ENCODE peak calls at places on chromosomes 5 and 9, in seven cellular contexts. S is psoas muscle; U is aorta; W is transverse colon; J is dorsolateral prefrontal cortex; F is AG04450; X is CD8-positive, alpha-beta T cell. O is an unnamed sample.
A peak's percentile ranks its signal among the peaks of the same experiment; 100 is the strongest.

GRCh38 chr5:38258319-38259061 is at the start of gene EGFLAM:
- DNase-seq in S (peak; percentile 17), U (no peak), W (no peak), J (no peak), F (no peak), X (no peak), O (no peak)

GRCh38 chr9:130054428-130054786 is 701 bp downstream of the GPR107 start:
- DNase-seq in S (no peak), U (no peak), W (no peak), J (no peak), F (no peak), X (no peak), O (no peak)

GRCh38 chr9:38338359-38339014 is 54.0 kb upstream of the ALDH1B1 start:
- DNase-seq in S (no peak), U (no peak), W (no peak), J (no peak), F (no peak), X (no peak), O (no peak)

GRCh38 chr9:136943291-136944093 is 1.0 kb downstream of the FBXW5 start:
- DNase-seq in S (no peak), U (peak; percentile 69), W (peak; percentile 43), J (no peak), F (no peak), X (no peak), O (no peak)

GRCh38 chr5:114237766-114238165 is 124.1 kb upstream of the KCNN2 start:
- DNase-seq in S (no peak), U (no peak), W (no peak), J (no peak), F (peak; percentile 83), X (no peak), O (no peak)

GRCh38 chr5:1548702-1549523 is 25.2 kb upstream of the LPCAT1 start:
- DNase-seq in S (no peak), U (no peak), W (no peak), J (peak; percentile 26), F (no peak), X (no peak), O (no peak)

GRCh38 chr9:130356033-130356432 is 88.7 kb upstream of the ASS1 start:
- DNase-seq in S (no peak), U (no peak), W (no peak), J (no peak), F (no peak), X (no peak), O (no peak)

GRCh38 chr5:69271376-69271775 is 36.7 kb downstream of the CDK7 start:
- DNase-seq in S (no peak), U (peak; percentile 52), W (peak; percentile 23), J (no peak), F (no peak), X (no peak), O (no peak)

GRCh38 chr5:59380350-59380951 is 513.1 kb downstream of the PDE4D start:
- DNase-seq in S (no peak), U (no peak), W (no peak), J (no peak), F (peak; percentile 21), X (no peak), O (no peak)

GRCh38 chr9:117188394-117188793 is 226.5 kb downstream of the ASTN2 start:
- DNase-seq in S (no peak), U (no peak), W (no peak), J (no peak), F (no peak), X (no peak), O (no peak)

GRCh38 chr9:100540327-100540726 is 37.6 kb upstream of the CAVIN4 start:
- DNase-seq in S (no peak), U (no peak), W (no peak), J (no peak), F (no peak), X (no peak), O (no peak)

GRCh38 chr9:123401879-123402513 is 46.0 kb downstream of the CRB2 start:
- DNase-seq in S (no peak), U (no peak), W (peak; percentile 41), J (no peak), F (peak; percentile 27), X (no peak), O (no peak)

GRCh38 chr5:132190161-132190817 is 37.4 kb downstream of the P4HA2 start:
- DNase-seq in S (no peak), U (no peak), W (no peak), J (no peak), F (peak; percentile 62), X (no peak), O (no peak)

GRCh38 chr9:71403106-71403505 is 281.7 kb upstream of the TRPM3 start:
- DNase-seq in S (no peak), U (no peak), W (no peak), J (no peak), F (no peak), X (no peak), O (no peak)

GRCh38 chr5:149397530-149397929 is 18.4 kb upstream of the IL17B start:
- DNase-seq in S (no peak), U (peak; percentile 53), W (no peak), J (no peak), F (no peak), X (no peak), O (no peak)

GRCh38 chr9:98222885-98223640 is 30.6 kb upstream of the CORO2A start:
- DNase-seq in S (no peak), U (peak; percentile 40), W (no peak), J (no peak), F (peak; percentile 97), X (no peak), O (no peak)

GRCh38 chr5:124742983-124743533 is 3.4 kb downstream of the ZNF608 start:
- DNase-seq in S (peak; percentile 25), U (no peak), W (peak; percentile 42), J (no peak), F (peak; percentile 66), X (no peak), O (peak; percentile 79)

GRCh38 chr9:99998266-99998665 is 91.8 kb downstream of the STX17 start:
- DNase-seq in S (no peak), U (no peak), W (no peak), J (no peak), F (no peak), X (no peak), O (no peak)

GRCh38 chr5:127876384-127876783 is 173.2 kb downstream of the CCDC192 start:
- DNase-seq in S (no peak), U (no peak), W (no peak), J (no peak), F (no peak), X (no peak), O (no peak)

GRCh38 chr9:88826651-88827245 is 164.5 kb upstream of the S1PR3 start:
- DNase-seq in S (no peak), U (no peak), W (no peak), J (no peak), F (peak; percentile 39), X (no peak), O (no peak)

GRCh38 chr5:159133041-159133741 is 33.5 kb upstream of the EBF1 start:
- DNase-seq in S (no peak), U (no peak), W (no peak), J (no peak), F (peak; percentile 15), X (no peak), O (no peak)

GRCh38 chr5:81533629-81534480 is 139.9 kb upstream of the ACOT12 start:
- DNase-seq in S (no peak), U (no peak), W (no peak), J (no peak), F (no peak), X (no peak), O (no peak)

GRCh38 chr9:92404437-92404836 is at the start of gene OGN:
- DNase-seq in S (no peak), U (no peak), W (no peak), J (no peak), F (no peak), X (no peak), O (no peak)

GRCh38 chr5:132425009-132425937 is 55.8 kb downstream of the SLC22A5 start:
- DNase-seq in S (no peak), U (no peak), W (peak; percentile 54), J (no peak), F (no peak), X (peak; percentile 41), O (no peak)

GRCh38 chr9:36148652-36149051 is 12.1 kb downstream of the GLIPR2 start:
- DNase-seq in S (peak; percentile 95), U (peak; percentile 97), W (peak; percentile 95), J (peak; percentile 95), F (peak; percentile 92), X (peak; percentile 74), O (peak; percentile 78)

GRCh38 chr5:38497946-38498345 is 58.5 kb downstream of the LIFR start:
- DNase-seq in S (no peak), U (no peak), W (no peak), J (no peak), F (no peak), X (no peak), O (no peak)

GRCh38 chr9:119365291-119366027 is 3.8 kb downstream of the BRINP1 start:
- DNase-seq in S (no peak), U (no peak), W (no peak), J (peak; percentile 63), F (no peak), X (no peak), O (no peak)

DNA sequence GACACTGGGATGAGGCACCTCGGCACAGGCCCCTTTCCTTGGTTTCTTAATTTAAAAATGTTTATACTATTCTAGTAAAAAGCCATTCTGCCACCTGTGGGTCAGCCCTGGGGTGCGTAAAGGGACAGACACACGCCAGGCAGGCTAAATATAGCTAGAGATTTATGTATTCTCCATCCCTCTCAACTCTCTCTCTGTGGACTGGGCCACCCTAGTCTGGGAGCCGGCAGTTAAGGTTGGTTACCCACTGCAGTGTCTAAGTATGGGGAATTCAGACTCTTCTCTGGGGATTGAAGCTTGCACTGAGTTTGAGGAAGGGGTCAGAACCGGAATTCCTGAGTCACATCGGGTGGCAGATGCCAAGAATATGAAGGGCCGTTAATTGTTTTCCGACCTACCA is 1.9 kb downstream of the NEURL1B start:
- DNase-seq in S (no peak), U (no peak), W (no peak), J (no peak), F (no peak), X (no peak), O (no peak)
- H3K4me3 ChIP-seq in S (peak overlapping the region; percentile 81), U (no peak overlapping the region), W (peak overlapping the region; percentile 89), J (no peak overlapping the region), F (no peak overlapping the region), X (no peak overlapping the region), O (peak overlapping the region; percentile 70)

GRCh38 chr5:143129203-143129602 is 274.3 kb downstream of the NR3C1 start:
- DNase-seq in S (no peak), U (no peak), W (no peak), J (no peak), F (no peak), X (no peak), O (no peak)
- H3K27ac ChIP-seq in S (peak overlapping the region; percentile 94), U (no peak overlapping the region), W (peak overlapping the region; percentile 76), J (no peak overlapping the region), F (no peak overlapping the region), X (no peak overlapping the region), O (peak overlapping the region; percentile 95)

GRCh38 chr9:134870746-134871667 is 9.6 kb upstream of the FCN2 start:
- DNase-seq in S (no peak), U (no peak), W (no peak), J (no peak), F (no peak), X (no peak), O (no peak)
- H3K4me3 ChIP-seq in S (no peak overlapping the region), U (no peak overlapping the region), W (no peak overlapping the region), J (no peak overlapping the region), F (no peak overlapping the region), X (no peak overlapping the region), O (no peak overlapping the region)

DNA sequence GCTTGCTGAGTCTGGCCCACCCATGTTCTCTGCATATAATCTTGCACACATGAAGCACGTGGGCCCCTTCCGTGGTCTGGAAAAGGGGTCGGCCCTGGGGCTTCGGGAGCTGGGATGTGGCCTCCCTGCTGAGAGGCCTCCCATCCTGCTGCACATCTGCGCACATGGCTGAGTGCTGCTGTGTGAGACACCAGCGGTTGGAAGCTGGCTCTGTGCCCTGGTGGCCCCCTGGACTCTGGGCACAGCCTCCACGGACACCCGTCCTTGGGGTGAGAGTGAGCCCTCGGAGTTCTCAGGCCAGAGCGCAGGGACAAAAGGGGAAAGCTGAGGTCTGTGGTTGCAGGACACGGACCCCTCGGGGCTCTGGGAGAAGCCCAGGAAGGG is 115.8 kb downstream of the RXRA start:
- DNase-seq in S (no peak), U (no peak), W (no peak), J (no peak), F (no peak), X (no peak), O (no peak)
- H3K27ac ChIP-seq in S (no peak overlapping the region), U (no peak overlapping the region), W (no peak overlapping the region), J (no peak overlapping the region), F (no peak overlapping the region), X (no peak overlapping the region), O (no peak overlapping the region)

O was measured in gastrocnemius medialis.